ENCODE peak calls at places on chromosomes 13 and 19, in seven cellular contexts. One of them, this sample, is unnamed.
A peak's percentile ranks its signal among the peaks of the same experiment; 100 is the strongest.

GRCh38 chr13:87259479-87260083 is 411.6 kb upstream of the SLITRK5 start:
- DNase-seq in neural progenitor cell: peak; percentile 61
- DNase-seq in GM12865: no peak
- DNase-seq in tibial nerve: no peak
- DNase-seq in fibroblast of the aortic adventitia: no peak
- DNase-seq in fibroblast of lung: no peak
- DNase-seq in foreskin fibroblast: no peak
- DNase-seq in this sample: no peak

GRCh38 chr13:33016414-33017409 is at the start of gene KL:
- DNase-seq in neural progenitor cell: peak; percentile 53
- DNase-seq in foreskin fibroblast: peak; percentile 15
- DNase-seq in GM12865: peak; percentile 62
- DNase-seq in fibroblast of the aortic adventitia: no peak
- DNase-seq in tibial nerve: peak; percentile 22
- DNase-seq in fibroblast of lung: peak; percentile 6
- DNase-seq in this sample: no peak

GRCh38 chr19:2982983-2983350 is 5.6 kb downstream of the TLE6 start:
- DNase-seq in GM12865: no peak
- DNase-seq in tibial nerve: peak; percentile 87
- DNase-seq in neural progenitor cell: peak; percentile 42
- DNase-seq in fibroblast of lung: peak; percentile 84
- DNase-seq in fibroblast of the aortic adventitia: peak; percentile 96
- DNase-seq in foreskin fibroblast: peak; percentile 85
- DNase-seq in this sample: no peak

GRCh38 chr13:56424246-56424645 is 716.5 kb upstream of the PRR20A start:
- DNase-seq in GM12865: no peak
- DNase-seq in neural progenitor cell: no peak
- DNase-seq in tibial nerve: no peak
- DNase-seq in fibroblast of the aortic adventitia: no peak
- DNase-seq in foreskin fibroblast: no peak
- DNase-seq in fibroblast of lung: no peak
- DNase-seq in this sample: no peak

GRCh38 chr19:33300016-33300981 is 2.0 kb downstream of the CEBPA start:
- DNase-seq in neural progenitor cell: no peak
- DNase-seq in fibroblast of the aortic adventitia: peak; percentile 15
- DNase-seq in tibial nerve: no peak
- DNase-seq in foreskin fibroblast: no peak
- DNase-seq in GM12865: no peak
- DNase-seq in fibroblast of lung: no peak
- DNase-seq in this sample: no peak

GRCh38 chr13:77892491-77892890 is 26.1 kb downstream of the EDNRB start:
- DNase-seq in foreskin fibroblast: no peak
- DNase-seq in GM12865: no peak
- DNase-seq in tibial nerve: no peak
- DNase-seq in neural progenitor cell: no peak
- DNase-seq in fibroblast of lung: no peak
- DNase-seq in fibroblast of the aortic adventitia: no peak
- DNase-seq in this sample: no peak

GRCh38 chr19:48630289-48631036 is 6.7 kb downstream of the DBP start:
- DNase-seq in neural progenitor cell: peak; percentile 80
- DNase-seq in foreskin fibroblast: peak; percentile 23
- DNase-seq in fibroblast of the aortic adventitia: peak; percentile 63
- DNase-seq in GM12865: no peak
- DNase-seq in fibroblast of lung: peak; percentile 58
- DNase-seq in tibial nerve: no peak
- DNase-seq in this sample: no peak

GRCh38 chr19:44745386-44745831 is 3.1 kb upstream of the BCL3 start:
- DNase-seq in tibial nerve: peak; percentile 55
- DNase-seq in GM12865: no peak
- DNase-seq in neural progenitor cell: peak; percentile 22
- DNase-seq in fibroblast of the aortic adventitia: peak; percentile 91
- DNase-seq in fibroblast of lung: peak; percentile 82
- DNase-seq in foreskin fibroblast: peak; percentile 93
- DNase-seq in this sample: peak; percentile 59

GRCh38 chr19:3080281-3080680 is 13.9 kb upstream of the GNA11 start:
- DNase-seq in foreskin fibroblast: peak; percentile 42
- DNase-seq in neural progenitor cell: no peak
- DNase-seq in GM12865: no peak
- DNase-seq in tibial nerve: no peak
- DNase-seq in fibroblast of the aortic adventitia: peak; percentile 44
- DNase-seq in fibroblast of lung: peak; percentile 74
- DNase-seq in this sample: no peak

GRCh38 chr19:47729468-47729798 is 15.9 kb upstream of the NOP53 start:
- DNase-seq in fibroblast of lung: peak; percentile 92
- DNase-seq in GM12865: no peak
- DNase-seq in foreskin fibroblast: peak; percentile 92
- DNase-seq in tibial nerve: peak; percentile 46
- DNase-seq in fibroblast of the aortic adventitia: peak; percentile 86
- DNase-seq in neural progenitor cell: peak; percentile 33
- DNase-seq in this sample: no peak

GRCh38 chr19:39515551-39516191 is 732 bp downstream of the SELENOV start:
- DNase-seq in foreskin fibroblast: no peak
- DNase-seq in tibial nerve: no peak
- DNase-seq in GM12865: no peak
- DNase-seq in fibroblast of the aortic adventitia: no peak
- DNase-seq in neural progenitor cell: peak; percentile 61
- DNase-seq in fibroblast of lung: no peak
- DNase-seq in this sample: no peak

GRCh38 chr13:20989883-20990282 is 71.5 kb downstream of the LATS2 start:
- DNase-seq in tibial nerve: no peak
- DNase-seq in fibroblast of the aortic adventitia: no peak
- DNase-seq in fibroblast of lung: no peak
- DNase-seq in GM12865: no peak
- DNase-seq in neural progenitor cell: no peak
- DNase-seq in foreskin fibroblast: no peak
- DNase-seq in this sample: no peak

GRCh38 chr13:71758823-71759222 is 108.2 kb downstream of the DACH1 start:
- DNase-seq in tibial nerve: no peak
- DNase-seq in neural progenitor cell: no peak
- DNase-seq in fibroblast of the aortic adventitia: no peak
- DNase-seq in fibroblast of lung: peak; percentile 23
- DNase-seq in GM12865: no peak
- DNase-seq in foreskin fibroblast: no peak
- DNase-seq in this sample: no peak

GRCh38 chr19:15393963-15394362 is 14.4 kb upstream of the AKAP8 start:
- DNase-seq in fibroblast of lung: no peak
- DNase-seq in tibial nerve: no peak
- DNase-seq in foreskin fibroblast: peak; percentile 45
- DNase-seq in GM12865: no peak
- DNase-seq in fibroblast of the aortic adventitia: peak; percentile 28
- DNase-seq in neural progenitor cell: no peak
- DNase-seq in this sample: peak; percentile 20

GRCh38 chr19:29540128-29540527 is 14.3 kb downstream of the VSTM2B start:
- DNase-seq in fibroblast of the aortic adventitia: no peak
- DNase-seq in tibial nerve: peak; percentile 1
- DNase-seq in foreskin fibroblast: no peak
- DNase-seq in neural progenitor cell: no peak
- DNase-seq in GM12865: no peak
- DNase-seq in fibroblast of lung: no peak
- DNase-seq in this sample: no peak

GRCh38 chr19:1168877-1169791 is 4.9 kb downstream of the SBNO2 start:
- DNase-seq in fibroblast of the aortic adventitia: peak; percentile 55
- DNase-seq in neural progenitor cell: no peak
- DNase-seq in fibroblast of lung: peak; percentile 75
- DNase-seq in tibial nerve: no peak
- DNase-seq in foreskin fibroblast: peak; percentile 93
- DNase-seq in GM12865: no peak
- DNase-seq in this sample: no peak

GRCh38 chr13:113187263-113187669 is 21.2 kb downstream of the PCID2 start:
- DNase-seq in fibroblast of lung: peak; percentile 100
- DNase-seq in foreskin fibroblast: peak; percentile 99
- DNase-seq in fibroblast of the aortic adventitia: peak; percentile 100
- DNase-seq in neural progenitor cell: no peak
- DNase-seq in GM12865: no peak
- DNase-seq in tibial nerve: peak; percentile 62
- DNase-seq in this sample: peak; percentile 98

GRCh38 chr13:20969182-20969581 is 66.6 kb upstream of the XPO4 start:
- DNase-seq in fibroblast of lung: peak; percentile 67
- DNase-seq in neural progenitor cell: no peak
- DNase-seq in GM12865: peak; percentile 59
- DNase-seq in foreskin fibroblast: peak; percentile 83
- DNase-seq in tibial nerve: no peak
- DNase-seq in fibroblast of the aortic adventitia: peak; percentile 28
- DNase-seq in this sample: no peak

GRCh38 chr19:39144487-39145071 is 19.0 kb downstream of the PAK4 start:
- DNase-seq in fibroblast of lung: peak; percentile 41
- DNase-seq in fibroblast of the aortic adventitia: peak; percentile 57
- DNase-seq in GM12865: no peak
- DNase-seq in foreskin fibroblast: peak; percentile 69
- DNase-seq in tibial nerve: no peak
- DNase-seq in neural progenitor cell: peak; percentile 62
- DNase-seq in this sample: no peak

GRCh38 chr13:98641075-98641474 is 64.2 kb upstream of the STK24 start:
- DNase-seq in foreskin fibroblast: no peak
- DNase-seq in GM12865: no peak
- DNase-seq in fibroblast of lung: no peak
- DNase-seq in fibroblast of the aortic adventitia: no peak
- DNase-seq in tibial nerve: no peak
- DNase-seq in neural progenitor cell: no peak
- DNase-seq in this sample: no peak

GRCh38 chr19:18915639-18916038 is 3.5 kb downstream of the COPE start:
- DNase-seq in fibroblast of the aortic adventitia: peak; percentile 38
- DNase-seq in tibial nerve: no peak
- DNase-seq in GM12865: peak; percentile 69
- DNase-seq in fibroblast of lung: peak; percentile 21
- DNase-seq in neural progenitor cell: peak; percentile 69
- DNase-seq in foreskin fibroblast: peak; percentile 78
- DNase-seq in this sample: no peak

GRCh38 chr13:34046457-34046856 is 228.5 kb downstream of the RFC3 start:
- DNase-seq in fibroblast of lung: peak; percentile 48
- DNase-seq in GM12865: peak; percentile 20
- DNase-seq in foreskin fibroblast: no peak
- DNase-seq in fibroblast of the aortic adventitia: no peak
- DNase-seq in neural progenitor cell: no peak
- DNase-seq in tibial nerve: no peak
- DNase-seq in this sample: no peak

GRCh38 chr19:41753159-41753558 is 2.2 kb upstream of the CEACAM6 start:
- DNase-seq in foreskin fibroblast: peak; percentile 42
- DNase-seq in neural progenitor cell: peak; percentile 50
- DNase-seq in tibial nerve: no peak
- DNase-seq in fibroblast of lung: no peak
- DNase-seq in fibroblast of the aortic adventitia: peak; percentile 18
- DNase-seq in GM12865: peak; percentile 61
- DNase-seq in this sample: no peak

GRCh38 chr19:40278361-40279045 is 6.6 kb downstream of the AKT2 start:
- DNase-seq in foreskin fibroblast: peak; percentile 36
- DNase-seq in fibroblast of the aortic adventitia: no peak
- DNase-seq in fibroblast of lung: no peak
- DNase-seq in tibial nerve: no peak
- DNase-seq in neural progenitor cell: no peak
- DNase-seq in GM12865: no peak
- DNase-seq in this sample: no peak

GRCh38 chr19:45161715-45162463 is 1.1 kb upstream of the NKPD1 start:
- DNase-seq in GM12865: no peak
- DNase-seq in neural progenitor cell: peak; percentile 84
- DNase-seq in fibroblast of the aortic adventitia: peak; percentile 26
- DNase-seq in fibroblast of lung: peak; percentile 29
- DNase-seq in foreskin fibroblast: peak; percentile 68
- DNase-seq in tibial nerve: no peak
- DNase-seq in this sample: no peak

GRCh38 chr13:44117351-44117750 is 237.6 kb downstream of the LACC1 start:
- DNase-seq in foreskin fibroblast: peak; percentile 72
- DNase-seq in fibroblast of lung: peak; percentile 50
- DNase-seq in neural progenitor cell: no peak
- DNase-seq in fibroblast of the aortic adventitia: peak; percentile 44
- DNase-seq in tibial nerve: no peak
- DNase-seq in GM12865: peak; percentile 6
- DNase-seq in this sample: no peak

GRCh38 chr19:10219678-10220077 is 11.5 kb downstream of the S1PR2 start:
- DNase-seq in foreskin fibroblast: peak; percentile 63
- DNase-seq in fibroblast of the aortic adventitia: peak; percentile 46
- DNase-seq in neural progenitor cell: peak; percentile 26
- DNase-seq in tibial nerve: no peak
- DNase-seq in GM12865: peak; percentile 95
- DNase-seq in fibroblast of lung: peak; percentile 44
- DNase-seq in this sample: no peak
- TF ChIP-seq CTCF in foreskin fibroblast: peak; percentile 41
- TF ChIP-seq CTCF in fibroblast of the aortic adventitia: peak; percentile 56
- TF ChIP-seq CTCF in neural progenitor cell: peak; percentile 42
- TF ChIP-seq CTCF in tibial nerve: no peak
- TF ChIP-seq CTCF in GM12865: peak; percentile 76
- TF ChIP-seq CTCF in fibroblast of lung: peak; percentile 56
- TF ChIP-seq CTCF in this sample: peak; percentile 41

GRCh38 chr13:85411608-85412007 is 387.6 kb downstream of the SLITRK6 start:
- DNase-seq in GM12865: no peak
- DNase-seq in tibial nerve: no peak
- DNase-seq in fibroblast of lung: peak; percentile 41
- DNase-seq in neural progenitor cell: no peak
- DNase-seq in foreskin fibroblast: no peak
- DNase-seq in fibroblast of the aortic adventitia: peak; percentile 25
- DNase-seq in this sample: no peak
- H3K4me3 ChIP-seq in GM12865: no peak overlapping the region
- H3K4me3 ChIP-seq in tibial nerve: no peak overlapping the region
- H3K4me3 ChIP-seq in fibroblast of lung: no peak overlapping the region
- H3K4me3 ChIP-seq in neural progenitor cell: no peak overlapping the region
- H3K4me3 ChIP-seq in foreskin fibroblast: no peak overlapping the region
- H3K4me3 ChIP-seq in fibroblast of the aortic adventitia: no peak overlapping the region
- H3K4me3 ChIP-seq in this sample: no peak overlapping the region

GRCh38 chr19:13152356-13152853 is 2.2 kb downstream of the IER2 start:
- DNase-seq in neural progenitor cell: peak; percentile 71
- DNase-seq in fibroblast of the aortic adventitia: no peak
- DNase-seq in tibial nerve: no peak
- DNase-seq in GM12865: no peak
- DNase-seq in fibroblast of lung: no peak
- DNase-seq in foreskin fibroblast: no peak
- DNase-seq in this sample: no peak

GRCh38 chr19:13151605-13152355 is 1.6 kb downstream of the IER2 start:
- DNase-seq in fibroblast of lung: peak; percentile 94
- DNase-seq in neural progenitor cell: peak; percentile 99
- DNase-seq in GM12865: peak; percentile 98
- DNase-seq in foreskin fibroblast: peak; percentile 99
- DNase-seq in fibroblast of the aortic adventitia: peak; percentile 97
- DNase-seq in tibial nerve: peak; percentile 97
- DNase-seq in this sample: peak; percentile 75

GRCh38 chr19:13153627-13154240 is 3.5 kb downstream of the IER2 start:
- DNase-seq in GM12865: peak; percentile 68
- DNase-seq in tibial nerve: no peak
- DNase-seq in fibroblast of lung: peak; percentile 40
- DNase-seq in foreskin fibroblast: peak; percentile 68
- DNase-seq in fibroblast of the aortic adventitia: peak; percentile 44
- DNase-seq in neural progenitor cell: no peak
- DNase-seq in this sample: no peak

GRCh38 chr19:13154241-13154778 is 4.1 kb downstream of the IER2 start:
- DNase-seq in GM12865: peak; percentile 85
- DNase-seq in tibial nerve: peak; percentile 85
- DNase-seq in neural progenitor cell: peak; percentile 64
- DNase-seq in fibroblast of lung: peak; percentile 96
- DNase-seq in fibroblast of the aortic adventitia: peak; percentile 96
- DNase-seq in foreskin fibroblast: peak; percentile 98
- DNase-seq in this sample: peak; percentile 86

GRCh38 chr19:13152854-13153626 is 2.8 kb downstream of the IER2 start:
- DNase-seq in GM12865: peak; percentile 97
- DNase-seq in tibial nerve: peak; percentile 95
- DNase-seq in foreskin fibroblast: peak; percentile 98
- DNase-seq in neural progenitor cell: peak; percentile 97
- DNase-seq in fibroblast of lung: peak; percentile 89
- DNase-seq in fibroblast of the aortic adventitia: peak; percentile 96
- DNase-seq in this sample: no peak
- TF ChIP-seq CTCF in GM12865: no peak
- TF ChIP-seq CTCF in tibial nerve: peak; percentile 31
- TF ChIP-seq CTCF in foreskin fibroblast: peak; percentile 4
- TF ChIP-seq CTCF in neural progenitor cell: no peak
- TF ChIP-seq CTCF in fibroblast of lung: peak; percentile 17
- TF ChIP-seq CTCF in fibroblast of the aortic adventitia: no peak
- TF ChIP-seq CTCF in this sample: no peak

GRCh38 chr19:55585658-55586339 is 5.2 kb upstream of the ZNF579 start:
- DNase-seq in fibroblast of lung: peak; percentile 82
- DNase-seq in neural progenitor cell: peak; percentile 89
- DNase-seq in GM12865: no peak
- DNase-seq in fibroblast of the aortic adventitia: peak; percentile 58
- DNase-seq in tibial nerve: peak; percentile 36
- DNase-seq in foreskin fibroblast: peak; percentile 81
- DNase-seq in this sample: no peak
- H3K4me3 ChIP-seq in fibroblast of lung: no peak overlapping the region
- H3K4me3 ChIP-seq in neural progenitor cell: peak overlapping the region; percentile 46
- H3K4me3 ChIP-seq in GM12865: no peak overlapping the region
- H3K4me3 ChIP-seq in fibroblast of the aortic adventitia: peak overlapping the region; percentile 48
- H3K4me3 ChIP-seq in tibial nerve: peak overlapping the region; percentile 15
- H3K4me3 ChIP-seq in foreskin fibroblast: peak overlapping the region; percentile 43
- H3K4me3 ChIP-seq in this sample: peak overlapping the region; percentile 41